ENCODE peak calls at places on chromosomes 3 and 15, in six cellular contexts. C, J, I, S, P and K are unnamed samples.

GRCh38 chr15:74393423-74393822 is 26.0 kb upstream of the CYP11A1 start:
- DNase-seq in J (no peak), P (no peak), I (no peak), C (no peak), S (no peak), K (no peak)

GRCh38 chr3:51319271-51319670 is 65.8 kb upstream of the MANF start:
- DNase-seq in J (no peak), I (no peak), P (no peak), S (no peak), C (no peak), K (no peak)

GRCh38 chr3:63588897-63589296 is 63.6 kb upstream of the SNTN start:
- DNase-seq in I (no peak), P (no peak), C (no peak), J (no peak), S (no peak), K (no peak)

GRCh38 chr3:113829576-113830354 is 8.8 kb upstream of the GRAMD1C start:
- DNase-seq in J (no peak), P (no peak), S (no peak), C (no peak), I (no peak), K (no peak)

GRCh38 chr15:49083471-49084284 is 37.4 kb upstream of the SECISBP2L start:
- DNase-seq in C (no peak), I (no peak), J (no peak), P (no peak), S (no peak), K (no peak)

GRCh38 chr3:197516517-197516889 is 39.3 kb downstream of the BDH1 start:
- DNase-seq in J (no peak), S (no peak), I (no peak), C (peak; percentile 33), P (no peak), K (peak; percentile 30)

GRCh38 chr3:128548426-128549282 is 55.7 kb upstream of the GATA2 start:
- DNase-seq in I (no peak), S (peak; percentile 59), C (no peak), J (no peak), P (no peak), K (no peak)

GRCh38 chr15:58307313-58307961 is 124.4 kb upstream of the LIPC start:
- DNase-seq in S (no peak), C (no peak), P (no peak), I (no peak), J (peak; percentile 71), K (no peak)

GRCh38 chr3:5430701-5431100 is 243.2 kb downstream of the EDEM1 start:
- DNase-seq in J (no peak), C (no peak), I (no peak), S (no peak), P (no peak), K (no peak)

GRCh38 chr3:71226565-71227281 is 356.8 kb downstream of the FOXP1 start:
- DNase-seq in S (no peak), I (no peak), P (no peak), J (no peak), C (peak; percentile 85), K (no peak)

GRCh38 chr15:35194296-35194695 is 109.2 kb upstream of the NANOGP8 start:
- DNase-seq in I (no peak), C (no peak), J (no peak), S (no peak), P (no peak), K (no peak)

GRCh38 chr15:66130496-66131014 is 123.0 kb downstream of the MEGF11 start:
- DNase-seq in C (no peak), S (no peak), P (no peak), I (no peak), J (no peak), K (no peak)

GRCh38 chr3:10712121-10712520 is 103.9 kb upstream of the SLC6A11 start:
- DNase-seq in J (no peak), C (no peak), S (no peak), I (no peak), P (no peak), K (no peak)

GRCh38 chr15:74050127-74050526 is 32.2 kb downstream of the GOLGA6A start:
- DNase-seq in C (no peak), P (no peak), I (no peak), J (no peak), S (no peak), K (no peak)

GRCh38 chr15:47119349-47119748 is 598.0 kb upstream of the SEMA6D start:
- DNase-seq in S (no peak), C (no peak), P (no peak), J (no peak), I (no peak), K (no peak)

GRCh38 chr3:45092132-45093031 is 53.8 kb downstream of the CDCP1 start:
- DNase-seq in J (no peak), I (no peak), C (no peak), S (no peak), P (no peak), K (no peak)

GRCh38 chr3:184485906-184486305 is 75.7 kb upstream of the EPHB3 start:
- DNase-seq in I (no peak), J (no peak), S (peak; percentile 7), C (no peak), P (no peak), K (no peak)

GRCh38 chr15:58228708-58229107 is 90.5 kb downstream of the AQP9 start:
- DNase-seq in S (no peak), C (no peak), I (no peak), J (peak; percentile 11), P (no peak), K (no peak)

GRCh38 chr15:74776851-74777768 is 4.8 kb upstream of the CSK start:
- DNase-seq in I (no peak), C (peak; percentile 90), J (peak; percentile 76), S (no peak), P (no peak), K (no peak)

GRCh38 chr15:52784799-52785671 is 5.1 kb downstream of the ONECUT1 start:
- DNase-seq in J (peak; percentile 69), P (no peak), I (peak; percentile 68), C (no peak), S (no peak), K (peak; percentile 94)

GRCh38 chr15:52782514-52782913 is 7.6 kb downstream of the ONECUT1 start:
- DNase-seq in S (no peak), P (no peak), J (no peak), I (no peak), C (no peak), K (no peak)

GRCh38 chr15:52783929-52784798 is 6.0 kb downstream of the ONECUT1 start:
- DNase-seq in C (peak; percentile 74), I (peak; percentile 85), P (no peak), S (no peak), J (peak; percentile 90), K (peak; percentile 68)

GRCh38 chr15:52785672-52786406 is 4.3 kb downstream of the ONECUT1 start:
- DNase-seq in C (no peak), P (no peak), S (no peak), J (peak; percentile 44), I (no peak), K (no peak)

GRCh38 chr15:52783191-52783829 is 6.8 kb downstream of the ONECUT1 start:
- DNase-seq in I (peak; percentile 84), S (no peak), C (no peak), P (no peak), J (peak; percentile 92), K (peak; percentile 70)
- H3K27me3 ChIP-seq in I (peaks cover 54% of the 10 kb centered on the region), S (peaks cover 54% of the 10 kb centered on the region), C (peaks cover 63% of the 10 kb centered on the region), P (peaks cover 49% of the 10 kb centered on the region), J (peaks cover 82% of the 10 kb centered on the region), K (no peaks in the 10 kb centered on the region)

GRCh38 chr3:24829011-24829581 is 334.4 kb upstream of the THRB start:
- DNase-seq in I (peak; percentile 76), J (peak; percentile 78), S (no peak), P (no peak), C (peak; percentile 75), K (peak; percentile 62)
- H3K27me3 ChIP-seq in I (peaks cover 29% of the 10 kb centered on the region), J (peaks cover 71% of the 10 kb centered on the region), S (no peaks in the 10 kb centered on the region), P (no peaks in the 10 kb centered on the region), C (peaks cover 7% of the 10 kb centered on the region), K (no peaks in the 10 kb centered on the region)

GRCh38 chr15:87403973-87404372 is 852.6 kb downstream of the NTRK3 start:
- DNase-seq in J (no peak), C (no peak), I (no peak), P (no peak), S (no peak), K (no peak)

DNA sequence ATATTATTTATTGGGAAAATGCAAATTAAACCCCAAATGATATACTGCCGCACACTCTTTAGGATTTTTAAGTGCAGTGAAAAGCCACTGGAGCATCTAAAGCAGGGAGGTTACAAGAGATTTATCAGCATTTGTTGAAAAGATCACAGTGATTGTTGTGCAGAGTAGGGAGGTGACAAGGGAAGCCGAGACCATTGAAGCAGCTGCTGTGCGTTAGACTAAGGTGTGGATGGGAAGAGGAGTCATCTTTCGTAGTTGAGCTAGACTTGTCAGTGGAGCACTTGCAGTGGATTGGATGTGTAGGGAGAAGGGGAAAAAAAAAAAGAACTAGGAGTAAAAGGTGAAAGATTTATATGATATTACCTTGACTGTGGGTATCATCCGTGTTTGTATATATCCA is 854.6 kb downstream of the NTRK3 start:
- DNase-seq in P (no peak), C (no peak), J (no peak), I (no peak), S (no peak), K (no peak)
- H3K27me3 ChIP-seq in P (no peaks in the 10 kb centered on the region), C (no peaks in the 10 kb centered on the region), J (no peaks in the 10 kb centered on the region), I (no peaks in the 10 kb centered on the region), S (no peaks in the 10 kb centered on the region), K (no peaks in the 10 kb centered on the region)

GRCh38 chr15:92805080-92805708 is 94.9 kb upstream of the CHD2 start:
- DNase-seq in I (no peak), S (no peak), J (no peak), C (peak; percentile 24), P (no peak), K (no peak)
- H3K27me3 ChIP-seq in I (no peaks in the 10 kb centered on the region), S (no peaks in the 10 kb centered on the region), J (no peaks in the 10 kb centered on the region), C (no peaks in the 10 kb centered on the region), P (no peaks in the 10 kb centered on the region), K (no peaks in the 10 kb centered on the region)

GRCh38 chr15:32715276-32715675 is 2.5 kb upstream of the GREM1 start:
- DNase-seq in C (no peak), P (no peak), I (no peak), S (no peak), J (no peak), K (no peak)
- H3K27me3 ChIP-seq in C (peaks cover 43% of the 10 kb centered on the region), P (peaks cover 15% of the 10 kb centered on the region), I (peaks cover 48% of the 10 kb centered on the region), S (peaks cover 23% of the 10 kb centered on the region), J (peaks cover 71% of the 10 kb centered on the region), K (peaks cover 20% of the 10 kb centered on the region)

GRCh38 chr3:179896507-179896906 is 140.2 kb downstream of the PEX5L start:
- DNase-seq in I (no peak), S (no peak), J (no peak), C (no peak), P (no peak), K (no peak)

GRCh38 chr3:179895367-179895766 is 141.4 kb downstream of the PEX5L start:
- DNase-seq in P (no peak), J (no peak), I (no peak), S (no peak), C (no peak), K (peak; percentile 9)

GRCh38 chr3:179902061-179902460 is 134.7 kb downstream of the PEX5L start:
- DNase-seq in P (no peak), J (no peak), S (no peak), I (no peak), C (no peak), K (no peak)

GRCh38 chr3:179897241-179897640 is 139.5 kb downstream of the PEX5L start:
- DNase-seq in I (no peak), S (no peak), C (no peak), J (no peak), P (no peak), K (no peak)

DNA sequence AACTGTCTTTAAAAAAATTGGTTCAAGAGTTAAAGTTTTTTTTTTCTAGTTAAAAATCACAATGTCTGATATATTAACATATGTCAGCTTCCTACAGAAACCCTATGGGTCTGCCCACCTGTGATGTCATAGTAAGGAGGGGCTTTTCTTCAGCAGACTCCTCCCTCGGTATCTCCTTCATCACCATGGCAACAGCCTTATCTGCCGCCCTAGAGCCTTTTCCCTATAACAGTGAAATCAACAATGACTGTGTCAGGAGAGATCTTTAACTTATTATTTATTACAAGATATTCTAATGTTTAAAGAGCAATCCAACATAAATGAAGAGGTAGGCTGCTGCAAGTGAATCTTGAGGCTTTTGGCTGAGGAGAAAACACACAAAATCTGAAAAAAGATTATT is 138.7 kb downstream of the PEX5L start:
- DNase-seq in S (no peak), C (no peak), I (no peak), J (peak; percentile 87), P (no peak), K (no peak)
- H3K27me3 ChIP-seq in S (no peaks in the 10 kb centered on the region), C (no peaks in the 10 kb centered on the region), I (no peaks in the 10 kb centered on the region), J (no peaks in the 10 kb centered on the region), P (no peaks in the 10 kb centered on the region), K (no peaks in the 10 kb centered on the region)